ENCODE peak calls at places on chromosomes 12 and 14, in seven cellular contexts. W is neural crest cell, X is iPS-NIHi11, Z is fibroblast of mammary gland, V is RWPE1, J is thoracic aorta, N is bronchial epithelial cell. K is an unnamed sample.

GRCh38 chr14:34227834-34228662 is 234.0 kb downstream of the SPTSSA start:
- DNase-seq in Z (peak), J (no peak), X (peak), W (peak), V (peak), N (no peak), K (peak)

GRCh38 chr12:77742631-77743030 is 88.1 kb upstream of the NAV3 start:
- DNase-seq in W (no peak), X (no peak), N (peak), Z (no peak), J (no peak), V (no peak), K (no peak)

GRCh38 chr14:39731912-39732311 is 299.7 kb upstream of the FBXO33 start:
- DNase-seq in Z (no peak), V (no peak), N (no peak), J (no peak), W (no peak), X (no peak), K (no peak)

GRCh38 chr12:111056618-111057521 is 136.5 kb upstream of the MYL2 start:
- DNase-seq in X (no peak), V (no peak), W (no peak), J (no peak), Z (no peak), N (peak), K (peak)

GRCh38 chr12:9646794-9647622 is 22.5 kb upstream of the CLEC2D start:
- DNase-seq in X (no peak), Z (peak), N (peak), J (no peak), W (no peak), V (no peak), K (no peak)

GRCh38 chr12:57765003-57765697 is 1.7 kb downstream of the CYP27B1 start:
- DNase-seq in X (peak), W (no peak), Z (no peak), N (peak), V (peak), J (no peak), K (peak)

GRCh38 chr12:32197421-32197820 is 90.8 kb downstream of the BICD1 start:
- DNase-seq in N (no peak), X (no peak), Z (peak), J (no peak), W (no peak), V (no peak), K (no peak)

GRCh38 chr14:32513571-32514009 is 184.5 kb downstream of the AKAP6 start:
- DNase-seq in X (no peak), W (no peak), N (peak), V (no peak), J (no peak), Z (peak), K (no peak)

K was measured in activated naive CD8-positive, alpha-beta T cell treated with anti-CD3 and anti-CD28 coated beads for 36 hours.